ENCODE peak calls at places on chromosomes 11 and 22, in six cellular contexts. B, E, F, Q, O and P are unnamed samples.

GRCh38 chr11:1479006-1479677 is 7.4 kb downstream of the MOB2 start:
- DNase-seq in F (no peak), Q (no peak), B (no peak), E (no peak), O (no peak), P (no peak)

GRCh38 chr11:13297917-13298356 is 20.3 kb downstream of the BMAL1 start:
- DNase-seq in E (no peak), Q (no peak), O (peak), B (peak), F (no peak), P (no peak)

GRCh38 chr22:19035474-19036228 is 86.6 kb downstream of the DGCR2 start:
- DNase-seq in O (no peak), B (no peak), F (no peak), E (no peak), Q (peak), P (no peak)

GRCh38 chr22:44089717-44090570 is 65.8 kb downstream of the PARVB start:
- DNase-seq in Q (no peak), B (no peak), F (no peak), O (no peak), E (no peak), P (no peak)

GRCh38 chr11:6404341-6405038 is 14.2 kb downstream of the SMPD1 start:
- DNase-seq in E (peak), O (no peak), Q (no peak), F (no peak), B (peak), P (no peak)

GRCh38 chr11:111913997-111914396 is 1.5 kb downstream of the HSPB2 start:
- DNase-seq in B (peak), Q (no peak), F (no peak), E (no peak), O (peak), P (no peak)

GRCh38 chr11:78868563-78868962 is 293.9 kb upstream of the NARS2 start:
- DNase-seq in B (no peak), F (no peak), O (no peak), Q (no peak), E (no peak), P (no peak)

GRCh38 chr11:107682182-107682971 is 29.5 kb downstream of the SLN start:
- DNase-seq in Q (no peak), B (no peak), E (no peak), O (no peak), F (no peak), P (no peak)

GRCh38 chr11:45926001-45926401 is 3.5 kb downstream of the LARGE2 start:
- DNase-seq in O (no peak), E (no peak), F (peak), Q (no peak), B (no peak), P (no peak)

GRCh38 chr22:26276530-26277200 is 107.4 kb downstream of the SEZ6L start:
- DNase-seq in F (no peak), B (no peak), Q (no peak), O (no peak), E (no peak), P (no peak)

GRCh38 chr11:697028-697491 is 1.4 kb downstream of the TMEM80 start:
- DNase-seq in E (no peak), F (no peak), O (no peak), Q (peak), B (no peak), P (no peak)

GRCh38 chr11:113397821-113398220 is 10.2 kb downstream of the ANKK1 start:
- DNase-seq in F (no peak), E (no peak), B (no peak), Q (no peak), O (no peak), P (no peak)

GRCh38 chr22:39725351-39726035 is 154.9 kb downstream of the CACNA1I start:
- DNase-seq in B (no peak), E (no peak), F (no peak), Q (no peak), O (no peak), P (no peak)

GRCh38 chr11:11967669-11968510 is 40.5 kb downstream of the DKK3 start:
- DNase-seq in E (no peak), O (no peak), B (peak), F (no peak), Q (no peak), P (no peak)

GRCh38 chr11:19777032-19777341 is 64.3 kb downstream of the NAV2 start:
- DNase-seq in Q (no peak), E (no peak), F (peak), O (peak), B (no peak), P (peak)

GRCh38 chr22:46064966-46065666 is 85.2 kb upstream of the PPARA start:
- DNase-seq in F (peak), B (no peak), O (peak), Q (no peak), E (no peak), P (no peak)

GRCh38 chr11:113505541-113506375 is 30.6 kb upstream of the DRD2 start:
- DNase-seq in F (no peak), B (no peak), E (no peak), O (no peak), Q (no peak), P (no peak)

GRCh38 chr11:128476729-128477128 is 110.6 kb downstream of the ETS1 start:
- DNase-seq in F (no peak), B (no peak), E (peak), O (no peak), Q (no peak), P (no peak)

GRCh38 chr22:39498368-39498767 is 3.7 kb upstream of the MIEF1 start:
- DNase-seq in O (no peak), Q (no peak), B (no peak), E (no peak), F (no peak), P (no peak)

GRCh38 chr22:39117585-39118191 is 20.6 kb downstream of the APOBEC3H start:
- DNase-seq in Q (peak), B (peak), O (peak), E (peak), F (peak), P (no peak)

GRCh38 chr22:22702874-22703570 is 58.6 kb downstream of the GGTLC2 start:
- DNase-seq in B (no peak), O (no peak), F (no peak), Q (no peak), E (no peak), P (no peak)

GRCh38 chr22:38570841-38571364 is 920 bp upstream of the DMC1 start:
- DNase-seq in B (no peak), F (peak), O (peak), Q (peak), E (peak), P (peak)

GRCh38 chr11:75862437-75862836 is 47.4 kb downstream of the UVRAG start:
- DNase-seq in F (no peak), E (no peak), B (no peak), Q (no peak), O (no peak), P (no peak)

GRCh38 chr11:9722893-9723292 is 59.0 kb downstream of the SWAP70 start:
- DNase-seq in E (no peak), B (no peak), F (no peak), O (no peak), Q (no peak), P (no peak)

GRCh38 chr11:94674005-94674491 is 94.1 kb upstream of the AMOTL1 start:
- DNase-seq in F (no peak), B (no peak), O (no peak), E (no peak), Q (no peak), P (no peak)

GRCh38 chr11:68598816-68599653 is 85.3 kb upstream of the GAL start:
- DNase-seq in F (no peak), E (no peak), Q (no peak), B (no peak), O (no peak), P (no peak)

GRCh38 chr22:24728790-24729637 is 45.5 kb downstream of the PIWIL3 start:
- DNase-seq in Q (no peak), F (no peak), O (peak), B (no peak), E (no peak), P (no peak)